ENCODE peak calls at places on chromosomes 16 and 17, in four cellular contexts. One of them, this sample, is unnamed.

GRCh38 chr16:85002643-85003042 is 8.7 kb downstream of the ZDHHC7 start:
- DNase-seq in BE2C: no peak
- DNase-seq in substantia nigra: no peak
- DNase-seq in activated T-cell treated with anti-CD3 and anti-CD28 coated beads, Interleukin-2, amount 50 U/mL, for 4 hours: no peak
- DNase-seq in this sample: no peak

GRCh38 chr17:67221062-67221998 is 23.7 kb downstream of the HELZ start:
- DNase-seq in BE2C: peak
- DNase-seq in substantia nigra: peak
- DNase-seq in activated T-cell treated with anti-CD3 and anti-CD28 coated beads, Interleukin-2, amount 50 U/mL, for 4 hours: no peak
- DNase-seq in this sample: no peak

GRCh38 chr16:3472878-3473595 is 22.3 kb downstream of the C16orf90 start:
- DNase-seq in BE2C: no peak
- DNase-seq in substantia nigra: no peak
- DNase-seq in activated T-cell treated with anti-CD3 and anti-CD28 coated beads, Interleukin-2, amount 50 U/mL, for 4 hours: no peak
- DNase-seq in this sample: no peak

GRCh38 chr16:12613131-12613991 is 190.3 kb downstream of the CPPED1 start:
- DNase-seq in BE2C: no peak
- DNase-seq in substantia nigra: no peak
- DNase-seq in activated T-cell treated with anti-CD3 and anti-CD28 coated beads, Interleukin-2, amount 50 U/mL, for 4 hours: peak
- DNase-seq in this sample: no peak

GRCh38 chr16:54591816-54592246 is 305.2 kb upstream of the IRX3 start:
- DNase-seq in BE2C: no peak
- DNase-seq in substantia nigra: no peak
- DNase-seq in activated T-cell treated with anti-CD3 and anti-CD28 coated beads, Interleukin-2, amount 50 U/mL, for 4 hours: no peak
- DNase-seq in this sample: no peak

GRCh38 chr17:77318491-77319210 is 177.9 kb downstream of the SEC14L1 start:
- DNase-seq in BE2C: no peak
- DNase-seq in substantia nigra: no peak
- DNase-seq in activated T-cell treated with anti-CD3 and anti-CD28 coated beads, Interleukin-2, amount 50 U/mL, for 4 hours: no peak
- DNase-seq in this sample: no peak

GRCh38 chr17:49756323-49756722 is 7.6 kb downstream of the FAM117A start:
- DNase-seq in BE2C: no peak
- DNase-seq in substantia nigra: no peak
- DNase-seq in activated T-cell treated with anti-CD3 and anti-CD28 coated beads, Interleukin-2, amount 50 U/mL, for 4 hours: no peak
- DNase-seq in this sample: no peak

GRCh38 chr16:67537636-67538591 is 9.3 kb downstream of the RIPOR1 start:
- DNase-seq in BE2C: no peak
- DNase-seq in substantia nigra: no peak
- DNase-seq in activated T-cell treated with anti-CD3 and anti-CD28 coated beads, Interleukin-2, amount 50 U/mL, for 4 hours: peak
- DNase-seq in this sample: no peak

GRCh38 chr16:69108069-69108904 is 2.8 kb downstream of the HAS3 start:
- DNase-seq in BE2C: no peak
- DNase-seq in substantia nigra: no peak
- DNase-seq in activated T-cell treated with anti-CD3 and anti-CD28 coated beads, Interleukin-2, amount 50 U/mL, for 4 hours: no peak
- DNase-seq in this sample: no peak

GRCh38 chr16:11350531-11351335 is 5.5 kb downstream of the RMI2 start:
- DNase-seq in BE2C: no peak
- DNase-seq in substantia nigra: no peak
- DNase-seq in activated T-cell treated with anti-CD3 and anti-CD28 coated beads, Interleukin-2, amount 50 U/mL, for 4 hours: no peak
- DNase-seq in this sample: no peak

GRCh38 chr16:61128545-61129323 is 907.5 kb downstream of the CDH8 start:
- DNase-seq in BE2C: peak
- DNase-seq in substantia nigra: no peak
- DNase-seq in activated T-cell treated with anti-CD3 and anti-CD28 coated beads, Interleukin-2, amount 50 U/mL, for 4 hours: no peak
- DNase-seq in this sample: no peak

GRCh38 chr17:14461131-14461530 is 160.2 kb downstream of the HS3ST3B1 start:
- DNase-seq in BE2C: no peak
- DNase-seq in substantia nigra: no peak
- DNase-seq in activated T-cell treated with anti-CD3 and anti-CD28 coated beads, Interleukin-2, amount 50 U/mL, for 4 hours: no peak
- DNase-seq in this sample: no peak

GRCh38 chr17:76314392-76315227 is 6.5 kb upstream of the QRICH2 start:
- DNase-seq in BE2C: no peak
- DNase-seq in substantia nigra: no peak
- DNase-seq in activated T-cell treated with anti-CD3 and anti-CD28 coated beads, Interleukin-2, amount 50 U/mL, for 4 hours: no peak
- DNase-seq in this sample: no peak

GRCh38 chr16:67406111-67406593 is 10.1 kb downstream of the ZDHHC1 start:
- DNase-seq in BE2C: no peak
- DNase-seq in substantia nigra: no peak
- DNase-seq in activated T-cell treated with anti-CD3 and anti-CD28 coated beads, Interleukin-2, amount 50 U/mL, for 4 hours: no peak
- DNase-seq in this sample: no peak

GRCh38 chr16:56988161-56988947 is 1.0 kb upstream of the NLRC5 start:
- DNase-seq in BE2C: no peak
- DNase-seq in substantia nigra: no peak
- DNase-seq in activated T-cell treated with anti-CD3 and anti-CD28 coated beads, Interleukin-2, amount 50 U/mL, for 4 hours: no peak
- DNase-seq in this sample: no peak

GRCh38 chr17:20278805-20279204 is 188.5 kb downstream of the LGALS9B start:
- DNase-seq in BE2C: no peak
- DNase-seq in substantia nigra: no peak
- DNase-seq in activated T-cell treated with anti-CD3 and anti-CD28 coated beads, Interleukin-2, amount 50 U/mL, for 4 hours: no peak
- DNase-seq in this sample: no peak

GRCh38 chr16:57628008-57628781 is at the start of gene ADGRG1:
- DNase-seq in BE2C: peak
- DNase-seq in substantia nigra: no peak
- DNase-seq in activated T-cell treated with anti-CD3 and anti-CD28 coated beads, Interleukin-2, amount 50 U/mL, for 4 hours: peak
- DNase-seq in this sample: peak

GRCh38 chr17:12680407-12680897 is 14.8 kb downstream of the MYOCD start:
- DNase-seq in BE2C: no peak
- DNase-seq in substantia nigra: no peak
- DNase-seq in activated T-cell treated with anti-CD3 and anti-CD28 coated beads, Interleukin-2, amount 50 U/mL, for 4 hours: no peak
- DNase-seq in this sample: no peak

GRCh38 chr17:52751051-52751450 is 592.5 kb upstream of the CA10 start:
- DNase-seq in BE2C: peak
- DNase-seq in substantia nigra: no peak
- DNase-seq in activated T-cell treated with anti-CD3 and anti-CD28 coated beads, Interleukin-2, amount 50 U/mL, for 4 hours: no peak
- DNase-seq in this sample: no peak

GRCh38 chr17:7015587-7016020 is 3.2 kb downstream of the RNASEK start:
- DNase-seq in BE2C: no peak
- DNase-seq in substantia nigra: no peak
- DNase-seq in activated T-cell treated with anti-CD3 and anti-CD28 coated beads, Interleukin-2, amount 50 U/mL, for 4 hours: no peak
- DNase-seq in this sample: no peak

GRCh38 chr16:87043273-87044030 is 273.7 kb downstream of the C16orf95 start:
- DNase-seq in BE2C: no peak
- DNase-seq in substantia nigra: no peak
- DNase-seq in activated T-cell treated with anti-CD3 and anti-CD28 coated beads, Interleukin-2, amount 50 U/mL, for 4 hours: no peak
- DNase-seq in this sample: peak